ENCODE peak calls at places on chromosomes 5 and 9, in eight cellular contexts. I, L, A, G, P, B, X and Z are unnamed samples.

GRCh38 chr5:171313481-171314206 is 4.6 kb downstream of the TLX3 start:
- DNase-seq in I (no peak), L (peak), A (no peak), G (no peak), P (no peak), B (no peak), X (no peak), Z (peak)

GRCh38 chr5:154005648-154006047 is 33.1 kb downstream of the FAM114A2 start:
- DNase-seq in I (no peak), L (no peak), A (no peak), G (no peak), P (no peak), B (peak), X (no peak), Z (no peak)

GRCh38 chr9:87812375-87813118 is 70.1 kb upstream of the SPATA31E1 start:
- DNase-seq in I (peak), L (peak), A (peak), G (peak), P (no peak), B (peak), X (no peak), Z (peak)

GRCh38 chr9:134670042-134670525 is 28.5 kb downstream of the COL5A1 start:
- DNase-seq in I (peak), L (no peak), A (peak), G (peak), P (no peak), B (no peak), X (no peak), Z (no peak)

GRCh38 chr5:153496835-153497234 is 6.4 kb downstream of the GRIA1 start:
- DNase-seq in I (no peak), L (peak), A (peak), G (peak), P (no peak), B (peak), X (no peak), Z (peak)

GRCh38 chr9:136588663-136589464 is 43.0 kb upstream of the NOTCH1 start:
- DNase-seq in I (no peak), L (no peak), A (no peak), G (no peak), P (no peak), B (no peak), X (no peak), Z (peak)

GRCh38 chr5:57780306-57780958 is 297.8 kb upstream of the ACTBL2 start:
- DNase-seq in I (no peak), L (peak), A (no peak), G (no peak), P (no peak), B (no peak), X (no peak), Z (no peak)

GRCh38 chr5:149128023-149128875 is 13.0 kb upstream of the ABLIM3 start:
- DNase-seq in I (no peak), L (peak), A (peak), G (peak), P (no peak), B (peak), X (no peak), Z (peak)

GRCh38 chr5:1246711-1247431 is 21.7 kb downstream of the SLC6A18 start:
- DNase-seq in I (no peak), L (peak), A (peak), G (peak), P (no peak), B (peak), X (peak), Z (peak)

GRCh38 chr5:174175869-174176268 is 130.4 kb downstream of the NSG2 start:
- DNase-seq in I (no peak), L (no peak), A (no peak), G (no peak), P (no peak), B (no peak), X (no peak), Z (no peak)

GRCh38 chr9:71602652-71603051 is 165.7 kb downstream of the CEMIP2 start:
- DNase-seq in I (no peak), L (no peak), A (no peak), G (no peak), P (no peak), B (no peak), X (no peak), Z (no peak)

GRCh38 chr9:71587576-71588362 is 180.5 kb downstream of the CEMIP2 start:
- DNase-seq in I (no peak), L (no peak), A (peak), G (peak), P (no peak), B (no peak), X (no peak), Z (no peak)

GRCh38 chr9:36164361-36164760 is 4.8 kb upstream of the CCIN start:
- DNase-seq in I (no peak), L (no peak), A (no peak), G (no peak), P (no peak), B (no peak), X (no peak), Z (no peak)

GRCh38 chr5:6849569-6849968 is 136.3 kb downstream of the TENT4A start:
- DNase-seq in I (no peak), L (no peak), A (no peak), G (no peak), P (no peak), B (no peak), X (no peak), Z (no peak)

GRCh38 chr9:93094294-93095204 is 1.5 kb upstream of the CARD19 start:
- DNase-seq in I (no peak), L (peak), A (peak), G (no peak), P (no peak), B (no peak), X (no peak), Z (peak)

GRCh38 chr5:132059696-132060500 is 557 bp upstream of the IL3 start:
- DNase-seq in I (no peak), L (no peak), A (no peak), G (no peak), P (peak), B (no peak), X (no peak), Z (peak)

GRCh38 chr5:149420509-149421371 is 41.6 kb upstream of the IL17B start:
- DNase-seq in I (peak), L (no peak), A (no peak), G (peak), P (no peak), B (peak), X (no peak), Z (peak)

GRCh38 chr5:133993563-133993962 is 11.2 kb downstream of the VDAC1 start:
- DNase-seq in I (no peak), L (no peak), A (no peak), G (no peak), P (no peak), B (no peak), X (no peak), Z (no peak)

GRCh38 chr5:171736976-171737848 is 48.4 kb upstream of the SMIM23 start:
- DNase-seq in I (no peak), L (no peak), A (peak), G (peak), P (no peak), B (no peak), X (peak), Z (no peak)

GRCh38 chr9:131422241-131422792 is 28.4 kb downstream of the PRRC2B start:
- DNase-seq in I (no peak), L (no peak), A (no peak), G (no peak), P (no peak), B (peak), X (no peak), Z (peak)

GRCh38 chr5:93107141-93107540 is 473.9 kb downstream of the NR2F1-AS1 start:
- DNase-seq in I (no peak), L (no peak), A (no peak), G (no peak), P (no peak), B (no peak), X (no peak), Z (no peak)

GRCh38 chr5:82396396-82396795 is 118.2 kb upstream of the RPS23 start:
- DNase-seq in I (no peak), L (no peak), A (peak), G (no peak), P (no peak), B (no peak), X (no peak), Z (no peak)

GRCh38 chr5:6592611-6593010 is 40.2 kb downstream of the NSUN2 start:
- DNase-seq in I (no peak), L (no peak), A (peak), G (peak), P (no peak), B (no peak), X (no peak), Z (no peak)

GRCh38 chr5:157543825-157544622 is 31.6 kb downstream of the ADAM19 start:
- DNase-seq in I (peak), L (no peak), A (peak), G (peak), P (no peak), B (no peak), X (no peak), Z (no peak)

GRCh38 chr5:172451771-172452197 is 2.5 kb downstream of the SH3PXD2B start:
- DNase-seq in I (no peak), L (peak), A (peak), G (peak), P (no peak), B (peak), X (no peak), Z (no peak)

GRCh38 chr9:31519424-31519823 is 865.0 kb upstream of the ACO1 start:
- DNase-seq in I (no peak), L (no peak), A (no peak), G (no peak), P (no peak), B (no peak), X (no peak), Z (no peak)

GRCh38 chr5:124301850-124302249 is 444.6 kb downstream of the ZNF608 start:
- DNase-seq in I (peak), L (no peak), A (peak), G (peak), P (no peak), B (peak), X (no peak), Z (no peak)

GRCh38 chr5:124285071-124285470 is 461.4 kb downstream of the ZNF608 start:
- DNase-seq in I (no peak), L (no peak), A (no peak), G (no peak), P (no peak), B (no peak), X (peak), Z (no peak)

GRCh38 chr5:115052948-115053347 is 116.8 kb downstream of the TRIM36 start:
- DNase-seq in I (no peak), L (no peak), A (no peak), G (no peak), P (no peak), B (no peak), X (no peak), Z (no peak)

GRCh38 chr5:6419340-6419852 is 29.3 kb upstream of the UBE2QL1 start:
- DNase-seq in I (no peak), L (no peak), A (no peak), G (no peak), P (no peak), B (no peak), X (no peak), Z (no peak)

GRCh38 chr5:59069438-59070079 is 486.7 kb downstream of the RAB3C start:
- DNase-seq in I (peak), L (no peak), A (peak), G (peak), P (no peak), B (peak), X (no peak), Z (no peak)

GRCh38 chr5:64628901-64629300 is 61.4 kb upstream of the SHISAL2B start:
- DNase-seq in I (no peak), L (no peak), A (no peak), G (peak), P (no peak), B (no peak), X (no peak), Z (no peak)

GRCh38 chr5:64622991-64623390 is 67.3 kb upstream of the SHISAL2B start:
- DNase-seq in I (no peak), L (no peak), A (no peak), G (no peak), P (no peak), B (no peak), X (no peak), Z (no peak)

DNA sequence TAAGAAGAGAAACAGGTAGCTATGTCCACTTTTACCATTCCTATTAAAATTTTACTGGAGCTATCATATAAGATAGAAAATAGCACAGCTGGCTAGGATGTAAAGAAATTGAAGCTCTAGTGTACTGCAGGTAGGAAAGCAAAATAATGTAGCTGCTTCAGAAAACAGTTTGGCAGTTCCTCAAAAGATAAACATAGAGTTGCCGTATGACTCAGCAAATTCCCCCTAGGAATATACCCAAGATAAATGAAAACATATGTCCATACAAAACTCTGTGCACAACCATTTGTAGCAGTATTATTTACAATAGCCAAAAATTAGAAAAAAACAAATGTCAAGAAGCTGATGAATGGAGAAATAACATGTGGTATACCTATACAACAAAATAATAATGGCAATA is 64.6 kb upstream of the SHISAL2B start:
- DNase-seq in I (peak), L (no peak), A (peak), G (peak), P (no peak), B (no peak), X (no peak), Z (no peak)
- H3K4me3 ChIP-seq in I (no peak), L (no peak), A (no peak), G (no peak), P (no peak), B (no peak), X (no peak), Z (no peak)

GRCh38 chr5:96516631-96517071 is 83.6 kb upstream of the PCSK1 start:
- DNase-seq in I (no peak), L (no peak), A (peak), G (peak), P (no peak), B (no peak), X (no peak), Z (no peak)
- H3K4me3 ChIP-seq in I (no peak), L (no peak), A (peak), G (no peak), P (no peak), B (no peak), X (no peak), Z (no peak)

DNA sequence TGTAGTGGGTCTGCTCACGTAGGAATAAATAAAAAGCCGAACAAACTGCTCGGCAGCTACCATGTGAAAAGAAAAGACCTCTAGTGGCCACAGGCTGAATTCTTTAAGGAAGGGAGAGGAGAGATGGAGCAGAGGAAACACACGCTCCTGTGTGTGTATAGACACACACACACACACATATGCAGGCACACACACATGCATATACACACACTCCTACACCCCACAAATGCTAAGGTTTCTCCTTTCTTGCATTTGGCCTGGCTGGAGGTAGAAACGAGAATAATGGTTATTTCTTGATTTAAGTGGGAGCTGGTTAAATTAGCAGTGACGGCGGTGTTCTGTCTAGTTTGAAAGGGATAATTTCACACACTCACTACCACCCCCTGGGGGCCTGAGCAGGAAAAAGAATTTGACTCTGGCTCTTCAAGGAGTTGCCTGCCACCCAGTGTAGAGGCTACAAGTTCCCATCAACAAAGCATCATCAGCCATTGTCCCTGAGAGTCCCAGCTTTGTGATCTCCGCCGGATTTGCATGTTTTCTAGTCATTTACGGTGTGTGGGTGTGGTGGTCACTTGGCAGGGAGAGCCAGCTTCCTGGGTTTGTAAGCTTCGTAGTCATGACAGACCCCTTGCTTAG is at the start of gene INSYN2B:
- DNase-seq in I (peak), L (peak), A (peak), G (peak), P (no peak), B (peak), X (peak), Z (peak)
- H3K4me3 ChIP-seq in I (peak), L (peak), A (peak), G (peak), P (no peak), B (peak), X (no peak), Z (no peak)

DNA sequence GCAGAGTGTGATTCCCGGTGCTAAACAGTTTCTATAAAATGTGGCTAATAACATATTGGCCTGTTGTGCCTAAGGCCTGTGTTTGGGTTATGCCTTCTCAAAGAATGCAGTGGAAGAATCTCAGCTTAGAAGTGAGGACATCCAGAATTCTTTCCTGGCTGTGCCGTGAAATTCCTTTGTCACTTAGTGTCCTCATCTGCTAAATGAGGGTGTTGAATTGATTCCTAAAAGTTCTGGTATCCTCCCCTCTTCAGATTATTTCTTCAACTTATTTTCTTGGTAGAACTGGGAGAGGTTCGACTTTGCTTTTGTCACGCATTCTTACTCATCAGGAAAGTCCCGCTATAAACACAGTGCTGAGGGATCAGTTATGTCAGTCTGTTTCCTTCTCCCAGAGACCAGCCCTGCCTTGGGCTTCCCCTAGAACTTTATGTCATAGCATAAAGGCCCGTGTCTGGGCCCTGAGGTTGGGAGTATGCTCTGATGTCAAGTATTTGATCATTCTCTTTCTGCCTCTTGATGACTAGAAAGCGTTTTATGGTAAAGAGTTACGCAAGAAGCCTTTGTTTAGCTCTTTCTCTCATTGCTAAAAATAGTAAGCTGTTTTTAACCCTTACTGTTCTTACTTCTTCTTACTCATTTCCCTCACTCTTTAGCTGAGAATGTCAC is 29.5 kb downstream of the MTAP start:
- DNase-seq in I (peak), L (no peak), A (peak), G (peak), P (no peak), B (peak), X (no peak), Z (no peak)
- H3K4me3 ChIP-seq in I (no peak), L (no peak), A (peak), G (no peak), P (no peak), B (no peak), X (no peak), Z (no peak)

GRCh38 chr5:55989860-55990259 is 4.9 kb downstream of the IL6ST start:
- DNase-seq in I (no peak), L (no peak), A (peak), G (no peak), P (no peak), B (no peak), X (no peak), Z (no peak)
- H3K4me3 ChIP-seq in I (peak), L (no peak), A (peak), G (no peak), P (no peak), B (no peak), X (no peak), Z (no peak)

GRCh38 chr9:124292696-124293593 is 35.2 kb downstream of the NEK6 start:
- DNase-seq in I (no peak), L (no peak), A (no peak), G (no peak), P (no peak), B (no peak), X (no peak), Z (no peak)

GRCh38 chr9:124290053-124290581 is 32.4 kb downstream of the NEK6 start:
- DNase-seq in I (no peak), L (no peak), A (no peak), G (no peak), P (no peak), B (no peak), X (no peak), Z (peak)

GRCh38 chr9:124290743-124291554 is 33.2 kb downstream of the NEK6 start:
- DNase-seq in I (no peak), L (no peak), A (no peak), G (no peak), P (no peak), B (no peak), X (no peak), Z (peak)

GRCh38 chr9:124293712-124294504 is 36.2 kb downstream of the NEK6 start:
- DNase-seq in I (no peak), L (no peak), A (peak), G (no peak), P (no peak), B (no peak), X (no peak), Z (no peak)

GRCh38 chr9:124291801-124292396 is 34.1 kb downstream of the NEK6 start:
- DNase-seq in I (no peak), L (no peak), A (peak), G (no peak), P (no peak), B (no peak), X (no peak), Z (no peak)
- H3K4me3 ChIP-seq in I (no peak), L (no peak), A (no peak), G (no peak), P (no peak), B (no peak), X (no peak), Z (no peak)

GRCh38 chr5:150490754-150491153 is 17.2 kb upstream of the NDST1 start:
- DNase-seq in I (no peak), L (no peak), A (no peak), G (peak), P (no peak), B (no peak), X (no peak), Z (no peak)
- H3K4me3 ChIP-seq in I (peak), L (peak), A (peak), G (no peak), P (no peak), B (no peak), X (no peak), Z (no peak)

GRCh38 chr5:84474126-84474525 is 89.4 kb upstream of the EDIL3 start:
- DNase-seq in I (no peak), L (no peak), A (no peak), G (no peak), P (no peak), B (no peak), X (no peak), Z (no peak)
- H3K4me3 ChIP-seq in I (no peak), L (no peak), A (no peak), G (no peak), P (no peak), B (no peak), X (no peak), Z (no peak)

DNA sequence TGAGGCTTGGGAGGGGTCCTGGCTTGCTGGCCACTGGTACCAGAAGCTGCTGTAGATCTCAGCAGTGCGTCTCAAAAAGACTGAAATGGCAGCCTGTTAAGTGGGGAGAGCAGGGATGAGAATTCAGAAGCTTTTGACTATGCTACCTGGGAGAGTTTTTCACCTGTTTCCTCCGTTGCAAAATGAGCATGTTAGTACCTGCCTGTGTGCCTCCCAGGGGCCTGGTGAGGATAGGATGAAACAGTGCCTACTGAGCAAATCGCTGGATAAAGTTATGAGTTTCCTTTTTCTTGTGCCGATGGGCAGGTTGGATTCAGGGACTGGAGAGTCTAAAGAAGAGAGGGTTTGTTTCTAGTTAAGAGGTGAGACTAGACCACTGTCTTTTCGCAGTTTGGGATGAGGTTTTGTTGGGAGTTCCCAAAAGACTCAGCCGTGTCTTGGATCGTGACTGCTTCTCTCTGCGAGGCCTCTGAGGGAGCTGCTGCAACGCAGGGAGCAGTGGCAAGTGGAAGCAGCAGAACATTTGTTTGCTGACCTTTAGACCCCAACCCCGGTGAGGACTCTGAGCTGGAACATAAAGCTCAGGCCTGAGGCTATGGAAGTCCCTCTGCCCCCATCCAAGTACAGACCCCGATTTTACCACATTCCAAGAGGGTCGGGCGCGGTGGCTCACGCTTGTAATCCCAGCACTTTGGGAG is 1.4 kb downstream of the RALGPS1 start:
- DNase-seq in I (no peak), L (no peak), A (no peak), G (no peak), P (no peak), B (peak), X (no peak), Z (no peak)
- H3K4me3 ChIP-seq in I (peak), L (peak), A (no peak), G (no peak), P (peak), B (peak), X (no peak), Z (peak)